ENCODE peak calls at places on chromosomes 3 and 15, in four cellular contexts. B is pancreas, X is MM.1S, G is GM23248. D is an unnamed sample. For H3K4me1, the result is how much of the 10 kb centered on the place peaks cover.

GRCh38 chr3:194579091-194579606 is 54.1 kb downstream of the TMEM44 start:
- DNase-seq in B (no peak), X (no peak), G (no peak), D (no peak)

GRCh38 chr3:134874737-134875413 is 79.8 kb downstream of the EPHB1 start:
- DNase-seq in B (no peak), X (no peak), G (peak), D (peak)

GRCh38 chr15:71687902-71688508 is 122.3 kb upstream of the NR2E3 start:
- DNase-seq in B (no peak), X (no peak), G (peak), D (peak)

GRCh38 chr15:70035719-70036077 is 62.0 kb downstream of the TLE3 start:
- DNase-seq in B (no peak), X (peak), G (no peak), D (no peak)

GRCh38 chr15:93202405-93202804 is 113.4 kb upstream of the RGMA start:
- DNase-seq in B (no peak), X (no peak), G (no peak), D (no peak)

GRCh38 chr15:88647362-88648105 is 8.7 kb downstream of the ISG20 start:
- DNase-seq in B (peak), X (no peak), G (no peak), D (no peak)

GRCh38 chr3:197017003-197017402 is 12.6 kb downstream of the MELTF start:
- DNase-seq in B (no peak), X (no peak), G (no peak), D (no peak)

GRCh38 chr15:88221836-88222235 is 34.7 kb downstream of the NTRK3 start:
- DNase-seq in B (no peak), X (no peak), G (no peak), D (no peak)

GRCh38 chr3:14534379-14535191 is 5.6 kb downstream of the GRIP2 start:
- DNase-seq in B (no peak), X (no peak), G (no peak), D (no peak)

GRCh38 chr3:46845397-46845859 is 17.8 kb downstream of the MYL3 start:
- DNase-seq in B (peak), X (no peak), G (peak), D (peak)

GRCh38 chr3:123667784-123668183 is 82.9 kb upstream of the HACD2 start:
- DNase-seq in B (no peak), X (no peak), G (peak), D (no peak)

GRCh38 chr15:90685688-90686434 is 31.3 kb upstream of the BLM start:
- DNase-seq in B (no peak), X (no peak), G (no peak), D (no peak)

GRCh38 chr3:141057951-141058800 is 7.0 kb downstream of the SPSB4 start:
- DNase-seq in B (no peak), X (no peak), G (no peak), D (no peak)

GRCh38 chr15:65916664-65917406 is 47.5 kb downstream of the RAB11A start:
- DNase-seq in B (peak), X (no peak), G (peak), D (peak)

GRCh38 chr3:75192065-75192658 is 472.0 kb upstream of the FRG2C start:
- DNase-seq in B (peak), X (peak), G (peak), D (peak)

GRCh38 chr15:29400701-29401100 is 131.1 kb upstream of the NSMCE3 start:
- DNase-seq in B (no peak), X (no peak), G (no peak), D (no peak)

GRCh38 chr3:32285910-32286309 is 47.4 kb downstream of the CMTM8 start:
- DNase-seq in B (no peak), X (no peak), G (no peak), D (no peak)

GRCh38 chr3:51937611-51938450 is 3.9 kb downstream of the RRP9 start:
- DNase-seq in B (no peak), X (no peak), G (no peak), D (no peak)

GRCh38 chr3:67876261-67876660 is 221.8 kb upstream of the SUCLG2 start:
- DNase-seq in B (no peak), X (no peak), G (no peak), D (no peak)

GRCh38 chr15:56537881-56538280 is 72.9 kb upstream of the MNS1 start:
- DNase-seq in B (no peak), X (peak), G (no peak), D (peak)

GRCh38 chr3:167876603-167877325 is 141.2 kb downstream of the SERPINI1 start:
- DNase-seq in B (no peak), X (no peak), G (peak), D (peak)

GRCh38 chr3:138456961-138457862 is 22.8 kb downstream of the ESYT3 start:
- DNase-seq in B (no peak), X (no peak), G (no peak), D (peak)

GRCh38 chr3:126927846-126928245 is 55.1 kb upstream of the PLXNA1 start:
- DNase-seq in B (no peak), X (no peak), G (no peak), D (no peak)

GRCh38 chr3:126928921-126929485 is 53.9 kb upstream of the PLXNA1 start:
- DNase-seq in B (no peak), X (no peak), G (no peak), D (no peak)

GRCh38 chr3:126927405-126927750 is 55.5 kb upstream of the PLXNA1 start:
- DNase-seq in B (no peak), X (no peak), G (peak), D (peak)

GRCh38 chr3:126925411-126926171 is 57.3 kb upstream of the PLXNA1 start:
- DNase-seq in B (no peak), X (no peak), G (peak), D (no peak)

GRCh38 chr3:126926684-126927404 is 56.1 kb upstream of the PLXNA1 start:
- DNase-seq in B (peak), X (no peak), G (peak), D (no peak)
- H3K27ac ChIP-seq in B (no peak), X (no peak), G (peak), D (no peak)

GRCh38 chr15:63970723-63971426 is 75.4 kb downstream of the DAPK2 start:
- DNase-seq in B (no peak), X (peak), G (peak), D (no peak)

GRCh38 chr15:63969652-63970421 is 76.4 kb downstream of the DAPK2 start:
- DNase-seq in B (peak), X (no peak), G (no peak), D (no peak)

GRCh38 chr15:63972801-63973200 is 73.5 kb downstream of the DAPK2 start:
- DNase-seq in B (no peak), X (no peak), G (peak), D (no peak)

GRCh38 chr15:63971904-63972303 is 74.4 kb downstream of the DAPK2 start:
- DNase-seq in B (no peak), X (no peak), G (no peak), D (no peak)

DNA sequence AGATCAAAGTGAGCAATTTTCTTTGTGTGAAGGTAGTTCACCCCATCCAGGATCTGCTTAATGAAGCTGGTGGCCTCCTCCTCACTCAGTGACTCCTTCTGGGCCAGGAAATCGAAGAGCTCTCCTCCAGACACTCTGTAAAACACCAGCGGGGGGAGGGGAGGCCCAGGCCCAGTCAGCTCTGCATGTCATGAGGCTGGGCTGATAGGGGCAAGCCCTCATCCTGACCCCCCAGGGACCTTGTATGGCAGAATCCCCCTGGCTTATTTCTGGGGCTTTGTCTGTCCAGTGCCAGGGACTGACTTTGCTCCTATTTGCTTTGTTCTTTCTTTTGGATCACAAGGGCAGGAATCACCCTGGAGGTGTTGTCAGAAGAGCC is 74.9 kb downstream of the DAPK2 start:
- DNase-seq in B (no peak), X (peak), G (no peak), D (no peak)
- H3K4me1 ChIP-seq in B (under half), X (under half), G (under half), D (under half)

GRCh38 chr3:184560992-184561328 is 625 bp upstream of the EPHB3 start:
- DNase-seq in B (no peak), X (no peak), G (peak), D (no peak)
- H3K27ac ChIP-seq in B (no peak), X (no peak), G (no peak), D (no peak)

GRCh38 chr15:49372366-49372765 is 50.7 kb upstream of the FGF7 start:
- DNase-seq in B (no peak), X (no peak), G (no peak), D (no peak)
- H3K4me1 ChIP-seq in B (under half), X (under half), G (under half), D (under half)

GRCh38 chr15:62413147-62413546 is 248.1 kb upstream of the C2CD4B start:
- DNase-seq in B (no peak), X (no peak), G (peak), D (no peak)
- H3K27ac ChIP-seq in B (no peak), X (no peak), G (no peak), D (no peak)

GRCh38 chr3:58037141-58037910 is 29.1 kb downstream of the FLNB start:
- DNase-seq in B (no peak), X (no peak), G (no peak), D (no peak)
- H3K4me1 ChIP-seq in B (under half), X (under half), G (half or more), D (under half)

DNA sequence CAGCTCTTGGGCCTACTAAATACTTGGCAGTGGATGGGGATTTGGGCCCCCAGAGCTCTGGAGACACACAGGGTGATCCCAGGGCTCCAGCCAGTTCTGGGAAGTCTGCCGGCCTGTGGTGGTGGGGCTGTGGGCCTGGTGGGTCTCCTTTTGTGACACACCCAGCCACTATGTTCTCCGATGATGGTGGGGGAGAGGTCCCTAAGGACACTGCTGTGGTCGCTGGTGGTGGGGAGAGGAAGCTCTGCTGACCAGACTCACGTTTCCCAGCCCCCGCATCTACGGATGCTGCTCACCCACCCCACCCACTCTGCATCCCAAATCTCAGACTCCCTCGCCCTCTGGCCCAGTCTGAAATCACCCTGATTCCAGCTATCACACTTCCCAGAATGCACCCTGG is 396 bp downstream of the PLA2G4D start:
- DNase-seq in B (no peak), X (no peak), G (no peak), D (no peak)
- H3K27ac ChIP-seq in B (no peak), X (no peak), G (no peak), D (no peak)

D was measured in SJCRH30.